ENCODE peak calls at places on chromosomes 13 and 19, in eight cellular contexts. R is cardiac muscle cell; Q is dermis blood vessel endothelial cell; E is stimulated activated naive CD8-positive, alpha-beta T cell treated with anti-CD3 and anti-CD28 coated beads, Interleukin-15, Interleukin-2, amounts not matched to agents 100 U/mL and 50 U/mL, for 24 hours; Y is AG10803; L is breast epithelium; Z is NCI-H2029; A is left lobe of liver. X is an unnamed sample.

GRCh38 chr19:56946164-56946563 is 105.6 kb upstream of the PEG3 start:
- DNase-seq in R (no peak), Q (no peak), E (no peak), Y (no peak), L (no peak), Z (no peak), A (no peak), X (no peak)

GRCh38 chr19:42286349-42287016 is 15.4 kb upstream of the PRR19 start:
- DNase-seq in R (peak), Q (peak), E (no peak), Y (peak), L (no peak), Z (no peak), A (peak), X (no peak)

GRCh38 chr13:112697756-112698655 is 8.2 kb downstream of the ATP11A start:
- DNase-seq in R (no peak), Q (no peak), E (no peak), Y (peak), L (no peak), Z (no peak), A (peak), X (no peak)

GRCh38 chr19:14763497-14764145 is 14.7 kb downstream of the ADGRE2 start:
- DNase-seq in R (no peak), Q (no peak), E (no peak), Y (no peak), L (no peak), Z (no peak), A (no peak), X (no peak)

GRCh38 chr13:109892101-109892500 is 105.7 kb upstream of the IRS2 start:
- DNase-seq in R (no peak), Q (no peak), E (no peak), Y (no peak), L (no peak), Z (no peak), A (no peak), X (no peak)

GRCh38 chr13:75481176-75482069 is 546 bp downstream of the TBC1D4 start:
- DNase-seq in R (peak), Q (peak), E (peak), Y (no peak), L (no peak), Z (no peak), A (no peak), X (peak)

GRCh38 chr13:89900104-89900760 is 1447.3 kb upstream of the MIR17HG start:
- DNase-seq in R (no peak), Q (peak), E (no peak), Y (no peak), L (no peak), Z (no peak), A (no peak), X (peak)

GRCh38 chr13:94464771-94465170 is 14.7 kb downstream of the DCT start:
- DNase-seq in R (no peak), Q (no peak), E (peak), Y (no peak), L (no peak), Z (no peak), A (no peak), X (no peak)

GRCh38 chr19:10699650-10700335 is 1.4 kb upstream of the QTRT1 start:
- DNase-seq in R (peak), Q (peak), E (peak), Y (peak), L (no peak), Z (peak), A (no peak), X (peak)

GRCh38 chr13:61202042-61202441 is 213.6 kb downstream of the PCDH20 start:
- DNase-seq in R (no peak), Q (no peak), E (no peak), Y (no peak), L (no peak), Z (no peak), A (no peak), X (no peak)